ENCODE peak calls at places on chromosomes 3 and 15, in five cellular contexts. One of them, this sample, is unnamed.

GRCh38 chr3:111827871-111828270 is 31.2 kb upstream of the PHLDB2 start:
- DNase-seq in neural crest cell: no peak
- DNase-seq in Panc1: no peak
- DNase-seq in cardiac muscle cell: no peak
- DNase-seq in heart left ventricle: no peak
- DNase-seq in this sample: no peak

GRCh38 chr3:104909721-104910120 is 457.0 kb upstream of the ALCAM start:
- DNase-seq in neural crest cell: no peak
- DNase-seq in Panc1: no peak
- DNase-seq in cardiac muscle cell: no peak
- DNase-seq in heart left ventricle: no peak
- DNase-seq in this sample: no peak

GRCh38 chr3:78818161-78818985 is 949.4 kb downstream of the ROBO1 start:
- DNase-seq in neural crest cell: no peak
- DNase-seq in Panc1: no peak
- DNase-seq in cardiac muscle cell: no peak
- DNase-seq in heart left ventricle: no peak
- DNase-seq in this sample: no peak

GRCh38 chr15:48761393-48762158 is 49.3 kb downstream of the CEP152 start:
- DNase-seq in neural crest cell: no peak
- DNase-seq in Panc1: no peak
- DNase-seq in cardiac muscle cell: no peak
- DNase-seq in heart left ventricle: no peak
- DNase-seq in this sample: no peak

GRCh38 chr15:74422723-74423442 is 10.9 kb downstream of the SEMA7A start:
- DNase-seq in neural crest cell: no peak
- DNase-seq in Panc1: peak
- DNase-seq in cardiac muscle cell: peak
- DNase-seq in heart left ventricle: no peak
- DNase-seq in this sample: peak

GRCh38 chr3:124230432-124230831 is 238.5 kb upstream of the ROPN1 start:
- DNase-seq in neural crest cell: no peak
- DNase-seq in Panc1: no peak
- DNase-seq in cardiac muscle cell: no peak
- DNase-seq in heart left ventricle: no peak
- DNase-seq in this sample: no peak

GRCh38 chr15:49686626-49687025 is 65.8 kb downstream of the DTWD1 start:
- DNase-seq in neural crest cell: no peak
- DNase-seq in Panc1: no peak
- DNase-seq in cardiac muscle cell: no peak
- DNase-seq in heart left ventricle: no peak
- DNase-seq in this sample: no peak

GRCh38 chr3:122975163-122975923 is 52.2 kb downstream of the SEMA5B start:
- DNase-seq in neural crest cell: no peak
- DNase-seq in Panc1: no peak
- DNase-seq in cardiac muscle cell: peak
- DNase-seq in heart left ventricle: no peak
- DNase-seq in this sample: peak

GRCh38 chr3:191170097-191170496 is 28.9 kb upstream of the OSTN start:
- DNase-seq in neural crest cell: no peak
- DNase-seq in Panc1: no peak
- DNase-seq in cardiac muscle cell: no peak
- DNase-seq in heart left ventricle: no peak
- DNase-seq in this sample: no peak

GRCh38 chr15:41501191-41501917 is 7.7 kb downstream of the ITPKA start:
- DNase-seq in neural crest cell: peak
- DNase-seq in Panc1: no peak
- DNase-seq in cardiac muscle cell: peak
- DNase-seq in heart left ventricle: no peak
- DNase-seq in this sample: no peak

GRCh38 chr15:74179101-74179841 is 5.8 kb downstream of the ISLR start:
- DNase-seq in neural crest cell: no peak
- DNase-seq in Panc1: no peak
- DNase-seq in cardiac muscle cell: no peak
- DNase-seq in heart left ventricle: peak
- DNase-seq in this sample: peak

GRCh38 chr3:143644370-143645089 is 203.7 kb downstream of the SLC9A9 start:
- DNase-seq in neural crest cell: peak
- DNase-seq in Panc1: peak
- DNase-seq in cardiac muscle cell: peak
- DNase-seq in heart left ventricle: no peak
- DNase-seq in this sample: peak

GRCh38 chr15:98582900-98583554 is 65.3 kb upstream of the IGF1R start:
- DNase-seq in neural crest cell: no peak
- DNase-seq in Panc1: no peak
- DNase-seq in cardiac muscle cell: no peak
- DNase-seq in heart left ventricle: no peak
- DNase-seq in this sample: no peak

GRCh38 chr3:112364291-112364690 is 31.3 kb downstream of the CD200 start:
- DNase-seq in neural crest cell: no peak
- DNase-seq in Panc1: no peak
- DNase-seq in cardiac muscle cell: no peak
- DNase-seq in heart left ventricle: no peak
- DNase-seq in this sample: no peak

GRCh38 chr15:85463273-85463937 is 83.0 kb downstream of the AKAP13 start:
- DNase-seq in neural crest cell: no peak
- DNase-seq in Panc1: no peak
- DNase-seq in cardiac muscle cell: no peak
- DNase-seq in heart left ventricle: no peak
- DNase-seq in this sample: no peak

GRCh38 chr3:156455839-156456238 is 99.1 kb downstream of the SSR3 start:
- DNase-seq in neural crest cell: no peak
- DNase-seq in Panc1: no peak
- DNase-seq in cardiac muscle cell: no peak
- DNase-seq in heart left ventricle: no peak
- DNase-seq in this sample: no peak

GRCh38 chr15:35256555-35256954 is 171.5 kb upstream of the NANOGP8 start:
- DNase-seq in neural crest cell: no peak
- DNase-seq in Panc1: no peak
- DNase-seq in cardiac muscle cell: no peak
- DNase-seq in heart left ventricle: no peak
- DNase-seq in this sample: no peak

GRCh38 chr15:99954361-99955180 is 221.3 kb upstream of the LYSMD4 start:
- DNase-seq in neural crest cell: no peak
- DNase-seq in Panc1: no peak
- DNase-seq in cardiac muscle cell: no peak
- DNase-seq in heart left ventricle: no peak
- DNase-seq in this sample: no peak

GRCh38 chr15:37135225-37135624 is 34.9 kb upstream of the MEIS2 start:
- DNase-seq in neural crest cell: no peak
- DNase-seq in Panc1: no peak
- DNase-seq in cardiac muscle cell: peak
- DNase-seq in heart left ventricle: no peak
- DNase-seq in this sample: no peak

GRCh38 chr3:158539414-158540014 is 31.5 kb upstream of the MLF1 start:
- DNase-seq in neural crest cell: peak
- DNase-seq in Panc1: peak
- DNase-seq in cardiac muscle cell: peak
- DNase-seq in heart left ventricle: no peak
- DNase-seq in this sample: peak

GRCh38 chr3:78589778-78590177 is 1178.0 kb downstream of the ROBO1 start:
- DNase-seq in neural crest cell: no peak
- DNase-seq in Panc1: no peak
- DNase-seq in cardiac muscle cell: peak
- DNase-seq in heart left ventricle: no peak
- DNase-seq in this sample: no peak

GRCh38 chr3:53242642-53243041 is 13.2 kb downstream of the TKT start:
- DNase-seq in neural crest cell: no peak
- DNase-seq in Panc1: no peak
- DNase-seq in cardiac muscle cell: no peak
- DNase-seq in heart left ventricle: no peak
- DNase-seq in this sample: no peak

GRCh38 chr3:73442152-73442551 is 182.6 kb downstream of the PDZRN3 start:
- DNase-seq in neural crest cell: no peak
- DNase-seq in Panc1: no peak
- DNase-seq in cardiac muscle cell: no peak
- DNase-seq in heart left ventricle: no peak
- DNase-seq in this sample: no peak

GRCh38 chr15:57527382-57528091 is 64.2 kb upstream of the MYZAP start:
- DNase-seq in neural crest cell: peak
- DNase-seq in Panc1: peak
- DNase-seq in cardiac muscle cell: peak
- DNase-seq in heart left ventricle: no peak
- DNase-seq in this sample: no peak

GRCh38 chr15:67833504-67834248 is 6.2 kb downstream of the RNU6-1 start:
- DNase-seq in neural crest cell: peak
- DNase-seq in Panc1: no peak
- DNase-seq in cardiac muscle cell: peak
- DNase-seq in heart left ventricle: no peak
- DNase-seq in this sample: no peak

GRCh38 chr15:55434989-55435825 is 26.9 kb downstream of the PIERCE2 start:
- DNase-seq in neural crest cell: no peak
- DNase-seq in Panc1: peak
- DNase-seq in cardiac muscle cell: peak
- DNase-seq in heart left ventricle: no peak
- DNase-seq in this sample: no peak

GRCh38 chr15:60508442-60508841 is 29.5 kb upstream of the ICE2 start:
- DNase-seq in neural crest cell: no peak
- DNase-seq in Panc1: no peak
- DNase-seq in cardiac muscle cell: no peak
- DNase-seq in heart left ventricle: no peak
- DNase-seq in this sample: no peak

GRCh38 chr3:32453346-32453745 is 49.3 kb downstream of the CMTM6 start:
- DNase-seq in neural crest cell: no peak
- DNase-seq in Panc1: no peak
- DNase-seq in cardiac muscle cell: no peak
- DNase-seq in heart left ventricle: no peak
- DNase-seq in this sample: peak

GRCh38 chr3:126621627-126622345 is 33.1 kb downstream of the TXNRD3 start:
- DNase-seq in neural crest cell: no peak
- DNase-seq in Panc1: no peak
- DNase-seq in cardiac muscle cell: no peak
- DNase-seq in heart left ventricle: no peak
- DNase-seq in this sample: no peak

GRCh38 chr15:44102675-44103254 is 92.3 kb downstream of the FRMD5 start:
- DNase-seq in neural crest cell: peak
- DNase-seq in Panc1: peak
- DNase-seq in cardiac muscle cell: peak
- DNase-seq in heart left ventricle: peak
- DNase-seq in this sample: peak

GRCh38 chr3:31004025-31004678 is 109.7 kb upstream of the GADL1 start:
- DNase-seq in neural crest cell: no peak
- DNase-seq in Panc1: no peak
- DNase-seq in cardiac muscle cell: peak
- DNase-seq in heart left ventricle: no peak
- DNase-seq in this sample: peak

GRCh38 chr15:48481802-48482201 is 150.6 kb downstream of the DUT start:
- DNase-seq in neural crest cell: no peak
- DNase-seq in Panc1: no peak
- DNase-seq in cardiac muscle cell: no peak
- DNase-seq in heart left ventricle: no peak
- DNase-seq in this sample: no peak

GRCh38 chr15:60326824-60327654 is 70.7 kb downstream of the ANXA2 start:
- DNase-seq in neural crest cell: peak
- DNase-seq in Panc1: peak
- DNase-seq in cardiac muscle cell: peak
- DNase-seq in heart left ventricle: no peak
- DNase-seq in this sample: no peak

DNA sequence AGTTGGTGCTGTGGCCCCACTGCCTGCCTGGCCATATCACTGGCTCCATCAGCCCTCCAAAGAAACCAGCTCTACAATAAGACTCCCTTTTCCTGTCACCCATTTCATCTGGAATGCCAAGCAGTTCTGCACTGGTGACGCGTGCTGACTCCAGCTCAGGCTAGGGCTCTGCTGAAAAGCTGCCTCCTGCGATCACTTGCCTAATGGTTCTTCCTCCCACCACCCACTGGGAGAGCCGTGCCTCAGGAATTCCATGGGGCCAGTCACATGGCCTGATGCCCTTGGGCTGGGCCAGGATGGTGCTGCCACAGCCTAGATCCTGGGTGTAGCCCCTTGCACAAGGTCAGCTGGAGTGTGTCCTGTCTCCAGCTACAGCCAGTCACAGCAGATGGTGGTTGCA is 99.0 kb downstream of the DNAJB8 start:
- DNase-seq in neural crest cell: no peak
- DNase-seq in Panc1: no peak
- DNase-seq in cardiac muscle cell: no peak
- DNase-seq in heart left ventricle: no peak
- DNase-seq in this sample: no peak
- TF ChIP-seq CTCF in neural crest cell: no peak
- TF ChIP-seq CTCF in Panc1: no peak
- TF ChIP-seq CTCF in cardiac muscle cell: no peak
- TF ChIP-seq CTCF in heart left ventricle: no peak
- TF ChIP-seq CTCF in this sample: no peak

DNA sequence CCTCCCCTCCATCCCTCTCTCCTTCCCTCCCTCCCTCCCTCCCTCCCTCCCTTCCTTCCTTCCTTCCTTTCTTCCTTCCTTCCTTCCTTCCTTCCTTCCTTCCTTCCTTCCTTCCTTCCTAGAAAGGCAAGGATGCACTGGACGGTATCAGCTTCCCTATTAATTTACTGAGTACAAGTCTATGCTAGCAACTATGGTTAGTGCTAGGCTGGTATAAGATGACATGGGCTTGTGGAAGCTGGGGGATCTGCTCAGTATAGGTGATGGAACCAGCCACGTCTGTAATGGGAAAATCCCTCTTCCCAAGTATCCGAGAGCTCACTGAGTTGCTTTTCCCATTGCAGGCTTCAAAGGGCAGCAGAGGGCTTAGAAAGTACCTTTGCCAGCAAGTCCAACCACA is 96.4 kb upstream of the WNT5A start:
- DNase-seq in neural crest cell: no peak
- DNase-seq in Panc1: no peak
- DNase-seq in cardiac muscle cell: no peak
- DNase-seq in heart left ventricle: no peak
- DNase-seq in this sample: no peak
- TF ChIP-seq CTCF in neural crest cell: no peak
- TF ChIP-seq CTCF in Panc1: no peak
- TF ChIP-seq CTCF in cardiac muscle cell: no peak
- TF ChIP-seq CTCF in heart left ventricle: no peak
- TF ChIP-seq CTCF in this sample: no peak

DNA sequence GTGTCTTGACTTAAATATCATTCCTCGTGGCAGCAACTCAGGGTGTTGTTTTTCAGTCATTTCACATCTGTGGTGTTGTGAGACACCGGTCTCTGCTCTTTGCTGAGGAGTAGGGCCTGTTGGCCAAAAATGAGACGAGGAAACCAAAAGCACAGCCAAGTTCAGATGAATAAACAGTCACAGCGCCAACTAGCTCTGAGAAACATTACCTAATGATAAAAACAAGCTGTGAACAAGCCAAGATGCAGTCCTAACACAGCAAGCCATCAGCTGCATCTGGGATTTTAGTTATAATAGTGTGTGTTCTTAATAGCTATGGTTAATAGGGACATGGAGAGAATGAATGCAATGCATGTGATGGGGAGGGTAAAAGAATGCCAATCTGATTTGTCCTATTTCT is 843.4 kb upstream of the DPPA4 start:
- DNase-seq in neural crest cell: no peak
- DNase-seq in Panc1: no peak
- DNase-seq in cardiac muscle cell: no peak
- DNase-seq in heart left ventricle: peak
- DNase-seq in this sample: peak
- TF ChIP-seq CTCF in neural crest cell: no peak
- TF ChIP-seq CTCF in Panc1: peak
- TF ChIP-seq CTCF in cardiac muscle cell: peak
- TF ChIP-seq CTCF in heart left ventricle: no peak
- TF ChIP-seq CTCF in this sample: peak

GRCh38 chr15:89399390-89400120 is 64.9 kb upstream of the POLG start:
- DNase-seq in neural crest cell: peak
- DNase-seq in Panc1: no peak
- DNase-seq in cardiac muscle cell: peak
- DNase-seq in heart left ventricle: no peak
- DNase-seq in this sample: no peak
- TF ChIP-seq CTCF in neural crest cell: peak
- TF ChIP-seq CTCF in Panc1: peak
- TF ChIP-seq CTCF in cardiac muscle cell: peak
- TF ChIP-seq CTCF in heart left ventricle: peak
- TF ChIP-seq CTCF in this sample: peak